ENCODE peak calls at places on chromosome 11, in four cellular contexts. H, E, P and J are unnamed samples.

GRCh38 chr11:67030976-67031375 is 8.0 kb downstream of the SYT12 start:
- DNase-seq in H (no peak), E (no peak), P (no peak), J (no peak)

GRCh38 chr11:10317281-10317755 is 12.4 kb downstream of the ADM start:
- DNase-seq in H (no peak), E (no peak), P (no peak), J (no peak)

GRCh38 chr11:20048707-20049106 is 111.6 kb downstream of the DBX1 start:
- DNase-seq in H (no peak), E (no peak), P (no peak), J (no peak)

GRCh38 chr11:845872-846271 is 3.2 kb downstream of the TSPAN4 start:
- DNase-seq in H (no peak), E (no peak), P (no peak), J (no peak)

GRCh38 chr11:2223153-2223794 is 47.1 kb downstream of the ASCL2 start:
- DNase-seq in H (no peak), E (no peak), P (no peak), J (no peak)

GRCh38 chr11:68651208-68651984 is 32.9 kb upstream of the GAL start:
- DNase-seq in H (no peak), E (no peak), P (no peak), J (no peak)

GRCh38 chr11:12247543-12248287 is 129.7 kb upstream of the PARVA start:
- DNase-seq in H (no peak), E (no peak), P (no peak), J (no peak)

GRCh38 chr11:113670149-113670829 is 35.8 kb downstream of the TMPRSS5 start:
- DNase-seq in H (no peak), E (peak), P (no peak), J (no peak)

GRCh38 chr11:27754035-27755017 is 54.1 kb upstream of the BDNF start:
- DNase-seq in H (peak), E (no peak), P (peak), J (no peak)

DNA sequence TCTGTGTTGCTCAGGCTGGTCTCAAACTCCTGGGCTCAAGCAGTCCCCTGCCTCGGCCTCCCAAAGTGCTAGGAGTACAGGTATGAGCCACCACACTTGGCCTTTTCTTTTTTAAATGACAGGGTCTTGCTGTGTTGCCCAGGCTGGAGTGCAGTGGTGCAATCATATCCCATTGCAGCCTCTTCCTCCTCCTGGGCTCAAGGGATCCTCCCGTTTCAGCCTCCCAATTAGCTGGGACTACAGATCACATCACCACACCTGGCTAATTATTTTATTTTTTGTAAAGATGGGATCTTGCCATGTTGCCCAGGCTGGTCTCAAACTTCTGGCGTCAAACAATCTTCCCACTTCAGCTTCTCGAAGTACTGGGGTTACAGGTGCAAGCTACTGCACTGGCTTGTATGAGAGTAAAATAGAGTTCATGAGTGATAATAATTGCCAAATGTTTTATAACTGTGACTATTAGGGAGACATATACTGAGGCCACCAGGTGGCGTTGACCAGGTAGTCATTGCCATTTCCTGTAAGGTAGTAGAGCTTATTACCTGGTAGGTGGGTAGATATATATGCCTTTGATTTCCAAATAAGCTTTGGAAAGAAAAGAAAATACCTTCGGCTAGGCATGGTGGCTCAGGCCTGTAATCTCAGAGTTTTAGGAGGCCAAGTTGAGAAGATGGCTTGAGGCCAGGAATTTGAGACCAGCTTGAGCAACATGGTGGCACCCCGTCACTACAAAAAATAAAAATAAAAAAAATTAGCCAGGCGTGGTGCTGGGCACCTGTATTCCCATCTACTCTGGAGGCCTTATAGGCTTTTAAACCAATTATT is 5.4 kb downstream of the FDX1 start:
- DNase-seq in H (no peak), E (no peak), P (peak), J (no peak)
- TF ChIP-seq CTCF in H (no peak), E (peak), P (peak), J (no peak)

GRCh38 chr11:55726715-55727324 is 46.4 kb upstream of the OR5D13 start:
- DNase-seq in H (no peak), E (peak), P (peak), J (no peak)
- TF ChIP-seq CTCF in H (no peak), E (peak), P (peak), J (peak)

GRCh38 chr11:74756571-74756970 is 7.9 kb downstream of the RNF169 start:
- DNase-seq in H (no peak), E (no peak), P (no peak), J (no peak)
- TF ChIP-seq CTCF in H (no peak), E (no peak), P (no peak), J (no peak)

GRCh38 chr11:103619480-103619879 is 417.0 kb upstream of the DDI1 start:
- DNase-seq in H (no peak), E (no peak), P (peak), J (no peak)
- TF ChIP-seq CTCF in H (peak), E (no peak), P (peak), J (no peak)